ENCODE peak calls at places on chromosome 11, in ten cellular contexts. X, K, I, O, U, H, M, Z, A and Q are unnamed samples. For H3K4me1, the result is how much of the 10 kb centered on the place peaks cover.

GRCh38 chr11:13260963-13261599 is 16.5 kb upstream of the BMAL1 start:
- DNase-seq in X (no peak), I (no peak), Z (peak), A (peak), O (no peak), H (no peak), K (peak), U (no peak), M (no peak), Q (peak)

GRCh38 chr11:102780491-102780918 is at the start of gene MMP10:
- DNase-seq in A (peak), U (peak), M (no peak), Z (peak), K (no peak), X (no peak), O (no peak), H (peak), I (no peak), Q (no peak)

GRCh38 chr11:14904745-14905103 is 12.7 kb upstream of the CYP2R1 start:
- DNase-seq in M (peak), O (peak), U (peak), X (peak), H (peak), I (peak), Z (peak), A (no peak), K (peak), Q (peak)

GRCh38 chr11:72574534-72575460 is 99.4 kb downstream of the PDE2A start:
- DNase-seq in K (no peak), Z (no peak), A (no peak), I (peak), H (no peak), O (no peak), M (no peak), U (no peak), X (peak), Q (no peak)

GRCh38 chr11:104873252-104873651 is 25.0 kb downstream of the CASP12 start:
- DNase-seq in I (no peak), O (no peak), X (no peak), H (no peak), K (no peak), M (no peak), Z (no peak), A (no peak), U (no peak), Q (no peak)

GRCh38 chr11:72353861-72354260 is 80.5 kb downstream of the CLPB start:
- DNase-seq in K (no peak), X (no peak), M (peak), A (peak), O (no peak), H (no peak), I (no peak), Z (no peak), U (no peak), Q (no peak)

GRCh38 chr11:27040302-27041115 is at the start of gene BBOX1:
- DNase-seq in A (no peak), Z (no peak), H (no peak), X (no peak), U (no peak), M (no peak), I (no peak), O (no peak), K (no peak), Q (no peak)

GRCh38 chr11:117985953-117986887 is at the start of gene IL10RA:
- DNase-seq in O (peak), I (peak), U (peak), K (peak), A (no peak), M (peak), X (peak), Z (peak), H (peak), Q (peak)

GRCh38 chr11:64088159-64089026 is 52.7 kb downstream of the FLRT1 start:
- DNase-seq in A (peak), K (no peak), M (no peak), I (no peak), X (no peak), Z (no peak), H (peak), U (peak), O (no peak), Q (no peak)

GRCh38 chr11:104254347-104254746 is 90.4 kb upstream of the PDGFD start:
- DNase-seq in Z (peak), U (peak), I (peak), K (peak), H (no peak), M (peak), A (peak), X (no peak), O (no peak), Q (peak)

GRCh38 chr11:74641905-74642304 is 49.5 kb downstream of the POLD3 start:
- DNase-seq in Z (no peak), I (no peak), H (no peak), A (no peak), M (no peak), K (no peak), X (no peak), O (no peak), U (no peak), Q (no peak)

GRCh38 chr11:99670268-99670667 is 649.5 kb downstream of the CNTN5 start:
- DNase-seq in O (no peak), M (no peak), U (no peak), H (no peak), A (no peak), Z (no peak), I (no peak), K (no peak), X (no peak), Q (no peak)

GRCh38 chr11:22539851-22540376 is 85.7 kb downstream of the FANCF start:
- DNase-seq in X (no peak), A (peak), Z (peak), M (no peak), I (no peak), U (peak), K (no peak), O (no peak), H (no peak), Q (no peak)

GRCh38 chr11:73308963-73309960 is 1.2 kb downstream of the ARHGEF17 start:
- DNase-seq in O (peak), H (peak), U (peak), K (peak), Z (peak), X (peak), M (peak), A (no peak), I (peak), Q (peak)

GRCh38 chr11:267491-267994 is 10.7 kb upstream of the NLRP6 start:
- DNase-seq in O (peak), U (no peak), M (peak), K (no peak), X (peak), I (peak), A (peak), Z (no peak), H (peak), Q (peak)

GRCh38 chr11:117822522-117823033 is 2.0 kb downstream of the FXYD2 start:
- DNase-seq in Z (no peak), K (no peak), M (no peak), X (peak), H (no peak), A (no peak), U (no peak), O (peak), I (peak), Q (no peak)

GRCh38 chr11:69499946-69500284 is 18.5 kb downstream of the LINC01488 start:
- DNase-seq in O (no peak), Z (no peak), X (peak), I (peak), U (no peak), H (no peak), M (no peak), A (no peak), K (no peak), Q (no peak)

GRCh38 chr11:12243511-12243910 is 133.1 kb downstream of the MICAL2 start:
- DNase-seq in X (no peak), I (no peak), A (no peak), H (no peak), K (no peak), O (no peak), Z (no peak), U (no peak), M (no peak), Q (no peak)

GRCh38 chr11:72652871-72653615 is 21.2 kb downstream of the PDE2A start:
- DNase-seq in M (no peak), I (no peak), A (no peak), K (no peak), O (no peak), U (peak), X (no peak), Z (no peak), H (no peak), Q (no peak)

GRCh38 chr11:64234840-64235379 is 526 bp downstream of the VEGFB start:
- DNase-seq in O (peak), X (no peak), Z (no peak), I (peak), U (peak), A (peak), M (peak), K (peak), H (no peak), Q (no peak)

GRCh38 chr11:85740464-85741400 is 54.7 kb upstream of the CCDC89 start:
- DNase-seq in U (peak), M (no peak), X (no peak), A (peak), Z (no peak), H (no peak), I (no peak), K (no peak), O (no peak), Q (no peak)

GRCh38 chr11:6611092-6612007 is 666 bp downstream of the TAF10 start:
- DNase-seq in A (no peak), M (no peak), K (peak), X (peak), U (no peak), H (no peak), I (no peak), O (peak), Z (peak), Q (peak)

GRCh38 chr11:12598330-12599256 is 75.6 kb upstream of the TEAD1 start:
- DNase-seq in O (no peak), K (no peak), U (no peak), Z (peak), X (no peak), I (no peak), M (no peak), A (no peak), H (no peak), Q (no peak)

GRCh38 chr11:47977651-47978050 is 2.7 kb upstream of the PTPRJ start:
- DNase-seq in H (no peak), O (no peak), K (no peak), M (no peak), I (no peak), U (no peak), Z (no peak), X (no peak), A (no peak), Q (no peak)

GRCh38 chr11:27820249-27820648 is 120.0 kb upstream of the BDNF start:
- DNase-seq in O (no peak), M (no peak), Z (no peak), U (no peak), I (no peak), H (no peak), A (peak), K (no peak), X (no peak), Q (no peak)

GRCh38 chr11:62340269-62340901 is 3.1 kb downstream of the ASRGL1 start:
- DNase-seq in O (peak), Z (peak), I (no peak), K (peak), X (peak), A (peak), U (peak), H (peak), M (peak), Q (peak)

GRCh38 chr11:79168530-79169110 is 272.2 kb downstream of the TENM4 start:
- DNase-seq in M (no peak), H (no peak), X (no peak), A (no peak), K (no peak), Z (no peak), U (no peak), O (no peak), I (no peak), Q (no peak)

GRCh38 chr11:11010624-11011127 is 152.8 kb upstream of the ZBED5 start:
- DNase-seq in X (no peak), A (peak), M (peak), H (peak), K (peak), U (peak), O (peak), I (no peak), Z (peak), Q (no peak)

GRCh38 chr11:119100960-119101349 is 698 bp downstream of the DPAGT1 start:
- DNase-seq in O (no peak), K (no peak), Z (no peak), H (no peak), U (no peak), I (no peak), M (no peak), X (no peak), A (no peak), Q (no peak)

GRCh38 chr11:74710291-74710938 is 20.8 kb downstream of the CHRDL2 start:
- DNase-seq in O (no peak), M (no peak), H (no peak), I (no peak), Z (peak), U (peak), X (no peak), K (no peak), A (no peak), Q (no peak)

GRCh38 chr11:23413057-23413456 is 552.8 kb upstream of the CCDC179 start:
- DNase-seq in I (no peak), Z (peak), U (no peak), K (no peak), A (peak), O (no peak), X (no peak), H (no peak), M (no peak), Q (no peak)

GRCh38 chr11:80024119-80024518 is 583.3 kb upstream of the TENM4 start:
- DNase-seq in O (no peak), M (no peak), A (no peak), Z (no peak), K (no peak), I (no peak), U (no peak), H (no peak), X (no peak), Q (no peak)

GRCh38 chr11:1040428-1041148 is 4.1 kb upstream of the MUC6 start:
- DNase-seq in K (peak), H (no peak), A (peak), O (no peak), M (peak), X (no peak), U (no peak), I (no peak), Z (no peak), Q (no peak)

GRCh38 chr11:8794677-8795103 is 112.1 kb downstream of the RPL27A start:
- DNase-seq in A (peak), O (peak), I (no peak), M (peak), K (no peak), U (peak), H (no peak), Z (no peak), X (no peak), Q (no peak)
- TF ChIP-seq CTCF in A (peak), O (peak), I (peak), M (no peak), K (peak), U (no peak), H (no peak), Z (no peak), X (peak), Q (peak)

DNA sequence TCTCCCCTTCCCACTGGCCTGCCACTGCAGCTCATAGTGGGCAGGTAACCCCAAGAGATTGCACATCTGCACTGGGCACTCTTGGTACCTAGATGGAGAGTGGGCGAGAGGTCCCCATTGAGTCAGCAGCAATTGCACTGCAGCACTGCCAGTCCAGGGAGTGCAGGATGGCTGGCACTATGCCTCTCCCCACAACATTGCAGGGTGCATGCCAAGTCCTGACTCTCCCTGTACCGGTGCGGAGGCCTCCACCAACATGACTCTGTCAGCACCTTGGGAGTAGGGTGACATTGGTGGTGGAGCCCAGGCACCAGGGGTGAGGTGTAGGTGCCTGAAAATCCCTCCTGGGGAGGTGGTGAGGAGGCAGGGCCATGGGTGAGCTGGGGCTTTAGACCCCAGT is 82.2 kb downstream of the TRAF6 start:
- DNase-seq in K (no peak), M (no peak), U (no peak), H (no peak), A (no peak), X (no peak), Z (no peak), O (no peak), I (no peak), Q (no peak)
- H3K27ac ChIP-seq in K (no peak), M (no peak), U (no peak), H (no peak), A (no peak), X (no peak), Z (no peak), O (no peak), I (no peak), Q (no peak)

DNA sequence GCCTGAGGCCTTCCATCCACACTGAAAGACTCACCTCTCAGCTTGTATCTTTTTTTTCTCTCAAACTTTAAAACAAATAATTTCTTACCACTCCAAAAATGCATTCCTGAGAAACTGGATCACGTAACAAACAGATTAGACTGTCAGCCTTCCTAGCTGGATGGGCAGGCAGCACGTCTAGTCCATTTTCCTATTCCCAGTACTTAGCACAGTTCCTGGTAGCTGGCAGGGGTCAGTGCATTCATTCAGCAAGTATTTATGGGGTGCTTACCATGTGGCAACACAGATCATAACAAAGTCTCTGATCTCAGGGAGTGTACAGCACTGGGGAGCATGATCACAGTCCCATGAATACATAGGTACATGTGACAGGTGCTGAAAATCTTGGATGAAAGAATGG is 89.6 kb downstream of the UBASH3B start:
- DNase-seq in A (no peak), O (no peak), K (no peak), X (no peak), I (no peak), Z (no peak), U (no peak), H (no peak), M (no peak), Q (no peak)
- H3K4me1 ChIP-seq in A (under half), O (under half), K (under half), X (under half), I (under half), Z (under half), U (under half), H (under half), M (under half), Q (under half)

DNA sequence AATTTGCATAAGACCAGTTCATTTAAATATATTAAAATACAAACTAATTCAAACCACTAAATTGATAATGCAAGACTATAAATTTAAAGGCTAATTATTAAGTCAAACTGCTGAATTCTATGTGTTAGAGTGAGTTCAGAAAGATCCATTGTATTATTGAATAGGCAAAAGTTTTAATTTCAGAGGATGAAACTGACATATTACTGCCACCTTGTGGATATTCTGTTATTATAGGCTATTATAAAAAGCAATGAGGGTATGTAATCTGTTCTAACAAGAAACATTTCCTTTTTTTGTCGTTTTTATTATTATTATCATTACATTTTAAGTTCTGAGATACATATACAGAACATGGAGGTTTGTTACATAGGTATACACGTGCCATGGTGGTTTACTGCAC is 20.9 kb upstream of the NAALAD2 start:
- DNase-seq in X (no peak), Z (peak), K (no peak), I (no peak), U (no peak), M (no peak), O (no peak), A (peak), H (no peak), Q (no peak)
- TF ChIP-seq CTCF in X (no peak), Z (no peak), K (peak), I (peak), U (peak), M (no peak), O (peak), A (peak), H (peak), Q (peak)